ENCODE peak calls at places on chromosomes 7 and 10, in eight cellular contexts. J, F, B, T, O, P, G and W are unnamed samples. For H3K27me3 and H3K9me3, the result is how much of the 10 kb centered on the place peaks cover.

GRCh38 chr7:2044311-2044882 is 188.3 kb downstream of the MAD1L1 start:
- DNase-seq in T (no peak), J (no peak), P (peak), G (no peak), O (no peak), B (no peak), F (no peak), W (no peak)

GRCh38 chr10:21280037-21280436 is 245.4 kb downstream of the SKIDA1 start:
- DNase-seq in B (no peak), G (no peak), J (no peak), F (no peak), T (no peak), P (no peak), O (no peak), W (no peak)

GRCh38 chr7:17680026-17680425 is 260.3 kb downstream of the SNX13 start:
- DNase-seq in B (no peak), O (no peak), P (peak), G (no peak), T (peak), F (no peak), J (no peak), W (peak)

GRCh38 chr7:131346885-131347592 is 19.4 kb downstream of the MKLN1 start:
- DNase-seq in P (no peak), F (no peak), G (peak), O (no peak), T (peak), B (peak), J (no peak), W (no peak)

GRCh38 chr7:2107386-2108085 is 125.2 kb downstream of the MAD1L1 start:
- DNase-seq in F (no peak), T (no peak), J (no peak), G (no peak), P (no peak), B (no peak), O (no peak), W (no peak)

GRCh38 chr10:110646417-110647135 is 2.4 kb downstream of the RBM20 start:
- DNase-seq in F (no peak), P (no peak), J (no peak), G (no peak), B (no peak), T (no peak), O (no peak), W (no peak)

GRCh38 chr10:119316729-119317097 is 109.3 kb downstream of the GRK5 start:
- DNase-seq in F (peak), O (no peak), J (no peak), B (no peak), T (no peak), G (no peak), P (no peak), W (no peak)

GRCh38 chr10:6347391-6347951 is 144.7 kb downstream of the PFKFB3 start:
- DNase-seq in O (peak), T (no peak), G (no peak), F (no peak), B (no peak), P (no peak), J (no peak), W (no peak)

GRCh38 chr7:91164948-91165845 is 99.0 kb upstream of the FZD1 start:
- DNase-seq in J (no peak), G (no peak), B (no peak), T (no peak), O (no peak), F (no peak), P (no peak), W (no peak)

GRCh38 chr10:95794195-95794594 is 38.2 kb downstream of the ENTPD1 start:
- DNase-seq in O (no peak), G (no peak), J (no peak), F (no peak), T (no peak), B (no peak), P (no peak), W (no peak)

GRCh38 chr10:11024596-11024995 is 6.9 kb downstream of the CELF2 start:
- DNase-seq in P (no peak), B (no peak), T (no peak), O (no peak), F (no peak), G (no peak), J (no peak), W (no peak)

GRCh38 chr7:25752967-25753791 is 398.8 kb upstream of the NFE2L3 start:
- DNase-seq in F (no peak), J (no peak), B (peak), T (peak), G (no peak), O (no peak), P (peak), W (no peak)

GRCh38 chr10:35924726-35925125 is 282.6 kb upstream of the FZD8 start:
- DNase-seq in G (no peak), B (no peak), F (no peak), J (no peak), T (no peak), O (no peak), P (no peak), W (no peak)

GRCh38 chr7:105402221-105403095 is 13.7 kb upstream of the SRPK2 start:
- DNase-seq in T (no peak), O (no peak), J (no peak), F (no peak), P (no peak), B (no peak), G (no peak), W (no peak)

GRCh38 chr10:48390933-48391845 is 84.7 kb downstream of the MAPK8 start:
- DNase-seq in J (no peak), P (no peak), T (no peak), G (no peak), O (no peak), F (peak), B (no peak), W (no peak)

GRCh38 chr10:79295593-79295992 is 51.7 kb upstream of the PPIF start:
- DNase-seq in G (no peak), O (no peak), F (no peak), P (no peak), J (no peak), B (no peak), T (no peak), W (peak)

GRCh38 chr7:132455306-132455705 is 121.0 kb downstream of the PLXNA4 start:
- DNase-seq in O (peak), F (no peak), B (no peak), P (no peak), J (no peak), G (no peak), T (no peak), W (no peak)

GRCh38 chr10:29621161-29621560 is 13.6 kb downstream of the SVIL start:
- DNase-seq in P (peak), J (no peak), O (no peak), T (peak), G (peak), B (no peak), F (no peak), W (no peak)

GRCh38 chr7:79137942-79138341 is 315.5 kb downstream of the MAGI2 start:
- DNase-seq in T (no peak), G (no peak), F (no peak), O (no peak), J (no peak), P (no peak), B (no peak), W (no peak)

GRCh38 chr10:18658301-18658991 is 785 bp upstream of the ARL5B start:
- DNase-seq in B (no peak), J (peak), T (peak), P (peak), G (peak), F (no peak), O (no peak), W (no peak)

GRCh38 chr7:74228951-74229900 is 19.4 kb downstream of the LAT2 start:
- DNase-seq in G (no peak), T (no peak), F (no peak), B (no peak), P (no peak), O (no peak), J (no peak), W (no peak)

GRCh38 chr7:28378574-28379149 is 33.7 kb upstream of the CREB5 start:
- DNase-seq in G (no peak), T (no peak), J (no peak), B (no peak), P (no peak), F (no peak), O (no peak), W (no peak)

GRCh38 chr10:76719021-76719420 is 918.6 kb downstream of the KCNMA1 start:
- DNase-seq in G (no peak), P (no peak), T (no peak), J (no peak), F (no peak), O (no peak), B (no peak), W (no peak)

GRCh38 chr10:17021661-17022060 is 108.0 kb downstream of the CUBN start:
- DNase-seq in O (no peak), G (no peak), F (no peak), T (peak), B (no peak), J (no peak), P (no peak), W (no peak)

GRCh38 chr10:35435824-35436223 is 99.5 kb downstream of the CCNY start:
- DNase-seq in P (no peak), T (no peak), G (no peak), B (no peak), J (no peak), O (no peak), F (no peak), W (no peak)

GRCh38 chr7:36132025-36132424 is 21.0 kb upstream of the EEPD1 start:
- DNase-seq in T (no peak), G (no peak), B (no peak), F (no peak), P (no peak), J (no peak), O (no peak), W (no peak)

GRCh38 chr7:18583305-18583704 is 87.8 kb downstream of the HDAC9 start:
- DNase-seq in G (no peak), F (no peak), T (no peak), J (no peak), P (no peak), O (no peak), B (no peak), W (no peak)

GRCh38 chr10:7408003-7408493 is 2.8 kb downstream of the SFMBT2 start:
- DNase-seq in O (peak), F (no peak), G (peak), B (peak), P (peak), T (peak), J (no peak), W (peak)

GRCh38 chr10:86282664-86283465 is 83.7 kb downstream of the GRID1 start:
- DNase-seq in G (no peak), O (no peak), B (peak), T (no peak), P (no peak), J (no peak), F (no peak), W (peak)

GRCh38 chr7:37920619-37921339 is at the start of gene EPDR1:
- DNase-seq in T (peak), F (peak), J (peak), B (peak), G (peak), P (peak), O (peak), W (peak)

GRCh38 chr7:107856806-107857540 is 34.0 kb upstream of the DLD start:
- DNase-seq in G (no peak), F (no peak), P (no peak), T (no peak), B (no peak), O (no peak), J (no peak), W (no peak)

GRCh38 chr7:55546826-55547225 is 25.5 kb downstream of the VOPP1 start:
- DNase-seq in F (peak), P (peak), O (no peak), G (peak), J (peak), B (no peak), T (no peak), W (peak)

GRCh38 chr7:139995034-139995915 is 67.5 kb downstream of the PARP12 start:
- DNase-seq in O (no peak), B (no peak), J (peak), F (no peak), G (peak), P (no peak), T (no peak), W (no peak)

GRCh38 chr7:155997431-155998327 is 185.4 kb upstream of the SHH start:
- DNase-seq in J (no peak), P (no peak), B (peak), G (no peak), O (no peak), T (no peak), F (no peak), W (no peak)

GRCh38 chr10:8245131-8246117 is 190.9 kb downstream of the GATA3 start:
- DNase-seq in O (no peak), F (no peak), P (no peak), T (no peak), G (no peak), J (no peak), B (no peak), W (no peak)

GRCh38 chr7:21898265-21898930 is 47.3 kb downstream of the CDCA7L start:
- DNase-seq in B (no peak), J (no peak), G (no peak), P (no peak), O (peak), T (no peak), F (no peak), W (no peak)

GRCh38 chr7:76333388-76334101 is 25.2 kb downstream of the YWHAG start:
- DNase-seq in G (peak), T (no peak), B (no peak), P (peak), J (peak), F (no peak), O (no peak), W (no peak)

GRCh38 chr7:40199076-40199802 is 64.4 kb downstream of the SUGCT start:
- DNase-seq in P (no peak), F (no peak), J (no peak), T (peak), G (no peak), B (no peak), O (no peak), W (no peak)
- TF ChIP-seq CTCF in P (no peak), F (peak), J (no peak), T (peak), G (no peak), B (peak), O (no peak), W (no peak)

GRCh38 chr10:117138838-117139580 is 939 bp upstream of the VAX1 start:
- DNase-seq in G (no peak), B (peak), P (no peak), O (no peak), F (no peak), J (no peak), T (peak), W (no peak)
- H3K27me3 ChIP-seq in G (under half), B (half or more), P (under half), O (under half), F (under half), J (under half), T (half or more), W (under half)

GRCh38 chr7:9507281-9507680 is 1073.9 kb downstream of the NXPH1 start:
- DNase-seq in J (no peak), B (no peak), F (no peak), G (peak), T (peak), P (no peak), O (no peak), W (no peak)

GRCh38 chr7:9502269-9502668 is 1068.9 kb downstream of the NXPH1 start:
- DNase-seq in J (no peak), O (no peak), G (no peak), B (no peak), F (no peak), T (no peak), P (no peak), W (no peak)

DNA sequence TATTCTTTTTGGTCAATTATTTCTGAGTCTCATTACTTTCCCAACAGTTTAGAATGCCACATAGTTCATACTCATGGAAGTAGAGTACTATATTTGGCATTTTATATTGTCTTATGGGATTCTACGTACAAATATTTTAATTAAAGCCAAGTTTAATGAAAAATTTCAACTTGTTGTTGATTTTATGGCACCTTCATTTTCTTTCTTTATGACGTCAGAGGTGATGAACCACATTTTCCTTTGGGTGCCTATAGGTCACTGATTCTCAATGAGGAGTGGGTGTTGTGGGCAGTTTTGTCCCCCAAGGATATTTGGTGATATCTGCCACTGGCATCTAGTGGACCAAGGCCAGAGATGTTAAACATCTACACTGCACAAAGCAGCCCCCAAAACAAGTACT is 1071.3 kb downstream of the NXPH1 start:
- DNase-seq in P (no peak), T (no peak), F (no peak), B (no peak), O (no peak), G (no peak), J (no peak), W (no peak)
- H3K9me3 ChIP-seq in P (under half), T (under half), F (under half), B (under half), O (under half), G (under half), J (under half), W (under half)

DNA sequence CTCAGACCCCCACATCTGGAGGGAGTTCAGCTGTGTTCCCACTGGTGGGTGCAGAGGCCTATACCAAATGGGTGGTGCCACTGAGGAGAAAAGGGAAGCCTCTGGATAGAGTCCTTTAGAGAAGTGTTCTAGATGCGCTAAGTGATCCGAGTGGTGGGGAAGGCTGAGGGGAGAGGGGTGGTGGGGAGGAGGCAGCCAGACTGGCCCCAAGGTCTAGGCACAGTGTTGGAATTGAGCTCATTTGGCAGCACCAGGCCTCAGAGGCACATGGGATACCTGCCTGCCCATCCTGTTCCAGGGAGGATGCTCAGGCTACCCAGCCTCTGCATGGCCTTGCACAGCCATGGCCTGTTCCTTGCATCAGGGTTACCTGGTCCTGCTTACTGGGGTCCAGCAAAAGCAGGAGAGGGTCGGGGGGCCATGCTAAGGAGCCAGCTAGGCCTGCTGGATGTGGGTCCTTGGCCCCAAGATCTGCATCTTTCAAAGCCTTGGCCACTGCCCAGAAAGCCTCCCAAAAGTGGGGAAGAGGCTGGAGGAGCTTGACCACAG is 99.6 kb downstream of the NEURL1 start:
- DNase-seq in O (no peak), P (no peak), J (no peak), T (no peak), G (no peak), F (no peak), B (no peak), W (no peak)
- TF ChIP-seq CTCF in O (no peak), P (no peak), J (peak), T (no peak), G (no peak), F (no peak), B (peak), W (no peak)

GRCh38 chr10:97097154-97097490 is 88.6 kb downstream of the SLIT1 start:
- DNase-seq in J (no peak), G (no peak), O (no peak), T (no peak), P (no peak), B (no peak), F (no peak), W (no peak)
- H3K27me3 ChIP-seq in J (under half), G (under half), O (under half), T (under half), P (under half), B (under half), F (under half), W (under half)

DNA sequence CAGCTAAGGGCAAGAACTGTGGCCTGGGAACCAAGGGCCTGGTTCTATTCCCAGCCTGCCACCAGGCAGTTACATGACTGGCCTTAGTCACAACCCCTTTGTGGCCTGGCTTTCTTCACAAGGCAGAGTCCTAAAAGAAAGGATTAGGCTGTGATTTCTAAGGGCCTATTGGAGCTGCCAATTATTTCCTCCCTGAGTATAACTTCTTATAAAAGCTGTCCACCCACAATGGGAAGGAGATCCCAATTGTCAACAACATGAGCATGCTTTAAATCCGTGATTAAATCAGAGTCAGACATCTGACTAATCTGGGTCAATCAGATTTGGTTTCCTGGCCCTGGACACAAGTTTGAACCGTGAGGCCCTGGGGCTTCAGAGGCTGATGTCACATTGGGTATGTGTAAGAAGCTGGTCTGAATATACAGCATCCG is 61.5 kb downstream of the ABCB4 start:
- DNase-seq in P (peak), J (no peak), F (no peak), O (no peak), B (no peak), T (peak), G (no peak), W (no peak)
- H3K9me3 ChIP-seq in P (under half), J (under half), F (under half), O (under half), B (under half), T (under half), G (under half), W (under half)

GRCh38 chr7:115008465-115009114 is 86.7 kb downstream of the MDFIC start:
- DNase-seq in P (peak), J (peak), B (no peak), G (peak), T (no peak), F (no peak), O (no peak), W (peak)

GRCh38 chr7:115009139-115009538 is 87.2 kb downstream of the MDFIC start:
- DNase-seq in F (no peak), O (no peak), G (no peak), T (no peak), B (no peak), P (no peak), J (no peak), W (no peak)

GRCh38 chr7:115005942-115006341 is 84.0 kb downstream of the MDFIC start:
- DNase-seq in G (peak), J (no peak), P (no peak), B (peak), T (peak), F (no peak), O (no peak), W (no peak)

GRCh38 chr7:115009736-115010435 is 88.0 kb downstream of the MDFIC start:
- DNase-seq in B (no peak), O (no peak), F (no peak), G (peak), J (no peak), T (no peak), P (peak), W (peak)

GRCh38 chr7:115007751-115008150 is 85.9 kb downstream of the MDFIC start:
- DNase-seq in T (no peak), B (no peak), J (no peak), O (no peak), G (no peak), F (no peak), P (no peak), W (no peak)
- TF ChIP-seq CTCF in T (no peak), B (no peak), J (no peak), O (no peak), G (no peak), F (no peak), P (no peak), W (no peak)

GRCh38 chr10:133095586-133095985 is 7.9 kb downstream of the ADGRA1 start:
- DNase-seq in F (no peak), B (no peak), J (no peak), T (no peak), G (no peak), O (no peak), P (no peak), W (no peak)
- H3K27me3 ChIP-seq in F (under half), B (under half), J (under half), T (half or more), G (under half), O (under half), P (under half), W (under half)